ENCODE peak calls at places on chromosomes 1 and 21, in ten cellular contexts. One of them, this sample, is unnamed.

GRCh38 chr1:229643996-229644748 is 18.1 kb downstream of the URB2 start:
- DNase-seq in EH: peak
- DNase-seq in activated CD8-positive, alpha-beta T cell treated with anti-CD3 and anti-CD28 coated beads for 36 hours: no peak
- DNase-seq in activated gamma-delta T cell: no peak
- DNase-seq in AG10803: peak
- DNase-seq in NCI-H524 treated with DMSO at 0.1 percent for 48 hours: no peak
- DNase-seq in activated CD4-positive, alpha-beta T cell treated with anti-CD3 and anti-CD28 coated beads, Interleukin-2, amount 50 U/mL, for 1 hour: no peak
- DNase-seq in stimulated activated CD8-positive, alpha-beta memory T cell treated with anti-CD3 and anti-CD28 coated beads, Interleukin-7, amount 100 ng/mL, for 4 hours: no peak
- DNase-seq in progenitor cell of endocrine pancreas: no peak
- DNase-seq in H7: no peak
- DNase-seq in this sample: peak

GRCh38 chr1:182413486-182413885 is 13.0 kb upstream of the TEDDM1 start:
- DNase-seq in EH: no peak
- DNase-seq in activated CD8-positive, alpha-beta T cell treated with anti-CD3 and anti-CD28 coated beads for 36 hours: no peak
- DNase-seq in activated gamma-delta T cell: no peak
- DNase-seq in AG10803: no peak
- DNase-seq in NCI-H524 treated with DMSO at 0.1 percent for 48 hours: no peak
- DNase-seq in activated CD4-positive, alpha-beta T cell treated with anti-CD3 and anti-CD28 coated beads, Interleukin-2, amount 50 U/mL, for 1 hour: no peak
- DNase-seq in stimulated activated CD8-positive, alpha-beta memory T cell treated with anti-CD3 and anti-CD28 coated beads, Interleukin-7, amount 100 ng/mL, for 4 hours: no peak
- DNase-seq in progenitor cell of endocrine pancreas: no peak
- DNase-seq in H7: no peak
- DNase-seq in this sample: no peak

GRCh38 chr21:29904359-29905282 is 35.2 kb downstream of the GRIK1 start:
- DNase-seq in EH: no peak
- DNase-seq in activated CD8-positive, alpha-beta T cell treated with anti-CD3 and anti-CD28 coated beads for 36 hours: no peak
- DNase-seq in activated gamma-delta T cell: no peak
- DNase-seq in AG10803: peak
- DNase-seq in NCI-H524 treated with DMSO at 0.1 percent for 48 hours: no peak
- DNase-seq in activated CD4-positive, alpha-beta T cell treated with anti-CD3 and anti-CD28 coated beads, Interleukin-2, amount 50 U/mL, for 1 hour: no peak
- DNase-seq in stimulated activated CD8-positive, alpha-beta memory T cell treated with anti-CD3 and anti-CD28 coated beads, Interleukin-7, amount 100 ng/mL, for 4 hours: no peak
- DNase-seq in progenitor cell of endocrine pancreas: no peak
- DNase-seq in H7: peak
- DNase-seq in this sample: peak

GRCh38 chr1:12046749-12047119 is 16.4 kb upstream of the TNFRSF8 start:
- DNase-seq in EH: no peak
- DNase-seq in activated CD8-positive, alpha-beta T cell treated with anti-CD3 and anti-CD28 coated beads for 36 hours: no peak
- DNase-seq in activated gamma-delta T cell: no peak
- DNase-seq in AG10803: no peak
- DNase-seq in NCI-H524 treated with DMSO at 0.1 percent for 48 hours: no peak
- DNase-seq in activated CD4-positive, alpha-beta T cell treated with anti-CD3 and anti-CD28 coated beads, Interleukin-2, amount 50 U/mL, for 1 hour: no peak
- DNase-seq in stimulated activated CD8-positive, alpha-beta memory T cell treated with anti-CD3 and anti-CD28 coated beads, Interleukin-7, amount 100 ng/mL, for 4 hours: no peak
- DNase-seq in progenitor cell of endocrine pancreas: no peak
- DNase-seq in H7: no peak
- DNase-seq in this sample: no peak

GRCh38 chr1:35660581-35661473 is 19.5 kb upstream of the PSMB2 start:
- DNase-seq in EH: peak
- DNase-seq in activated CD8-positive, alpha-beta T cell treated with anti-CD3 and anti-CD28 coated beads for 36 hours: peak
- DNase-seq in activated gamma-delta T cell: no peak
- DNase-seq in AG10803: peak
- DNase-seq in NCI-H524 treated with DMSO at 0.1 percent for 48 hours: no peak
- DNase-seq in activated CD4-positive, alpha-beta T cell treated with anti-CD3 and anti-CD28 coated beads, Interleukin-2, amount 50 U/mL, for 1 hour: no peak
- DNase-seq in stimulated activated CD8-positive, alpha-beta memory T cell treated with anti-CD3 and anti-CD28 coated beads, Interleukin-7, amount 100 ng/mL, for 4 hours: no peak
- DNase-seq in progenitor cell of endocrine pancreas: peak
- DNase-seq in H7: peak
- DNase-seq in this sample: peak

GRCh38 chr1:221217029-221217428 is 337.8 kb downstream of the HLX start:
- DNase-seq in EH: peak
- DNase-seq in activated CD8-positive, alpha-beta T cell treated with anti-CD3 and anti-CD28 coated beads for 36 hours: no peak
- DNase-seq in activated gamma-delta T cell: no peak
- DNase-seq in AG10803: peak
- DNase-seq in NCI-H524 treated with DMSO at 0.1 percent for 48 hours: no peak
- DNase-seq in activated CD4-positive, alpha-beta T cell treated with anti-CD3 and anti-CD28 coated beads, Interleukin-2, amount 50 U/mL, for 1 hour: no peak
- DNase-seq in stimulated activated CD8-positive, alpha-beta memory T cell treated with anti-CD3 and anti-CD28 coated beads, Interleukin-7, amount 100 ng/mL, for 4 hours: no peak
- DNase-seq in progenitor cell of endocrine pancreas: no peak
- DNase-seq in H7: no peak
- DNase-seq in this sample: peak

GRCh38 chr1:202244841-202245261 is 51.3 kb downstream of the LGR6 start:
- DNase-seq in EH: no peak
- DNase-seq in activated CD8-positive, alpha-beta T cell treated with anti-CD3 and anti-CD28 coated beads for 36 hours: no peak
- DNase-seq in activated gamma-delta T cell: no peak
- DNase-seq in AG10803: no peak
- DNase-seq in NCI-H524 treated with DMSO at 0.1 percent for 48 hours: peak
- DNase-seq in activated CD4-positive, alpha-beta T cell treated with anti-CD3 and anti-CD28 coated beads, Interleukin-2, amount 50 U/mL, for 1 hour: no peak
- DNase-seq in stimulated activated CD8-positive, alpha-beta memory T cell treated with anti-CD3 and anti-CD28 coated beads, Interleukin-7, amount 100 ng/mL, for 4 hours: no peak
- DNase-seq in progenitor cell of endocrine pancreas: no peak
- DNase-seq in H7: no peak
- DNase-seq in this sample: no peak

GRCh38 chr1:41665962-41666917 is 181.8 kb upstream of the EDN2 start:
- DNase-seq in EH: no peak
- DNase-seq in activated CD8-positive, alpha-beta T cell treated with anti-CD3 and anti-CD28 coated beads for 36 hours: no peak
- DNase-seq in activated gamma-delta T cell: no peak
- DNase-seq in AG10803: no peak
- DNase-seq in NCI-H524 treated with DMSO at 0.1 percent for 48 hours: no peak
- DNase-seq in activated CD4-positive, alpha-beta T cell treated with anti-CD3 and anti-CD28 coated beads, Interleukin-2, amount 50 U/mL, for 1 hour: no peak
- DNase-seq in stimulated activated CD8-positive, alpha-beta memory T cell treated with anti-CD3 and anti-CD28 coated beads, Interleukin-7, amount 100 ng/mL, for 4 hours: no peak
- DNase-seq in progenitor cell of endocrine pancreas: no peak
- DNase-seq in H7: no peak
- DNase-seq in this sample: no peak

GRCh38 chr21:27555996-27556395 is 589.1 kb upstream of the ADAMTS5 start:
- DNase-seq in EH: peak
- DNase-seq in activated CD8-positive, alpha-beta T cell treated with anti-CD3 and anti-CD28 coated beads for 36 hours: no peak
- DNase-seq in activated gamma-delta T cell: no peak
- DNase-seq in AG10803: peak
- DNase-seq in NCI-H524 treated with DMSO at 0.1 percent for 48 hours: no peak
- DNase-seq in activated CD4-positive, alpha-beta T cell treated with anti-CD3 and anti-CD28 coated beads, Interleukin-2, amount 50 U/mL, for 1 hour: no peak
- DNase-seq in stimulated activated CD8-positive, alpha-beta memory T cell treated with anti-CD3 and anti-CD28 coated beads, Interleukin-7, amount 100 ng/mL, for 4 hours: no peak
- DNase-seq in progenitor cell of endocrine pancreas: no peak
- DNase-seq in H7: no peak
- DNase-seq in this sample: peak

GRCh38 chr1:16267690-16268180 is 30.8 kb upstream of the CPLANE2 start:
- DNase-seq in EH: peak
- DNase-seq in activated CD8-positive, alpha-beta T cell treated with anti-CD3 and anti-CD28 coated beads for 36 hours: no peak
- DNase-seq in activated gamma-delta T cell: no peak
- DNase-seq in AG10803: no peak
- DNase-seq in NCI-H524 treated with DMSO at 0.1 percent for 48 hours: no peak
- DNase-seq in activated CD4-positive, alpha-beta T cell treated with anti-CD3 and anti-CD28 coated beads, Interleukin-2, amount 50 U/mL, for 1 hour: no peak
- DNase-seq in stimulated activated CD8-positive, alpha-beta memory T cell treated with anti-CD3 and anti-CD28 coated beads, Interleukin-7, amount 100 ng/mL, for 4 hours: no peak
- DNase-seq in progenitor cell of endocrine pancreas: no peak
- DNase-seq in H7: no peak
- DNase-seq in this sample: no peak

GRCh38 chr21:17679002-17679600 is 66.4 kb upstream of the BTG3 start:
- DNase-seq in EH: peak
- DNase-seq in activated CD8-positive, alpha-beta T cell treated with anti-CD3 and anti-CD28 coated beads for 36 hours: peak
- DNase-seq in activated gamma-delta T cell: no peak
- DNase-seq in AG10803: peak
- DNase-seq in NCI-H524 treated with DMSO at 0.1 percent for 48 hours: peak
- DNase-seq in activated CD4-positive, alpha-beta T cell treated with anti-CD3 and anti-CD28 coated beads, Interleukin-2, amount 50 U/mL, for 1 hour: no peak
- DNase-seq in stimulated activated CD8-positive, alpha-beta memory T cell treated with anti-CD3 and anti-CD28 coated beads, Interleukin-7, amount 100 ng/mL, for 4 hours: no peak
- DNase-seq in progenitor cell of endocrine pancreas: no peak
- DNase-seq in H7: peak
- DNase-seq in this sample: peak

GRCh38 chr1:154276797-154277196 is 4.4 kb downstream of the HAX1 start:
- DNase-seq in EH: peak
- DNase-seq in activated CD8-positive, alpha-beta T cell treated with anti-CD3 and anti-CD28 coated beads for 36 hours: peak
- DNase-seq in activated gamma-delta T cell: no peak
- DNase-seq in AG10803: no peak
- DNase-seq in NCI-H524 treated with DMSO at 0.1 percent for 48 hours: no peak
- DNase-seq in activated CD4-positive, alpha-beta T cell treated with anti-CD3 and anti-CD28 coated beads, Interleukin-2, amount 50 U/mL, for 1 hour: peak
- DNase-seq in stimulated activated CD8-positive, alpha-beta memory T cell treated with anti-CD3 and anti-CD28 coated beads, Interleukin-7, amount 100 ng/mL, for 4 hours: no peak
- DNase-seq in progenitor cell of endocrine pancreas: no peak
- DNase-seq in H7: no peak
- DNase-seq in this sample: no peak

GRCh38 chr1:9643351-9644256 is 7.9 kb upstream of the PIK3CD start:
- DNase-seq in EH: no peak
- DNase-seq in activated CD8-positive, alpha-beta T cell treated with anti-CD3 and anti-CD28 coated beads for 36 hours: peak
- DNase-seq in activated gamma-delta T cell: no peak
- DNase-seq in AG10803: no peak
- DNase-seq in NCI-H524 treated with DMSO at 0.1 percent for 48 hours: no peak
- DNase-seq in activated CD4-positive, alpha-beta T cell treated with anti-CD3 and anti-CD28 coated beads, Interleukin-2, amount 50 U/mL, for 1 hour: no peak
- DNase-seq in stimulated activated CD8-positive, alpha-beta memory T cell treated with anti-CD3 and anti-CD28 coated beads, Interleukin-7, amount 100 ng/mL, for 4 hours: no peak
- DNase-seq in progenitor cell of endocrine pancreas: no peak
- DNase-seq in H7: no peak
- DNase-seq in this sample: no peak

GRCh38 chr1:230176871-230177411 is 109.9 kb downstream of the GALNT2 start:
- DNase-seq in EH: peak
- DNase-seq in activated CD8-positive, alpha-beta T cell treated with anti-CD3 and anti-CD28 coated beads for 36 hours: peak
- DNase-seq in activated gamma-delta T cell: no peak
- DNase-seq in AG10803: peak
- DNase-seq in NCI-H524 treated with DMSO at 0.1 percent for 48 hours: peak
- DNase-seq in activated CD4-positive, alpha-beta T cell treated with anti-CD3 and anti-CD28 coated beads, Interleukin-2, amount 50 U/mL, for 1 hour: no peak
- DNase-seq in stimulated activated CD8-positive, alpha-beta memory T cell treated with anti-CD3 and anti-CD28 coated beads, Interleukin-7, amount 100 ng/mL, for 4 hours: no peak
- DNase-seq in progenitor cell of endocrine pancreas: no peak
- DNase-seq in H7: no peak
- DNase-seq in this sample: no peak

GRCh38 chr1:160558679-160559078 is 20.6 kb downstream of the CD84 start:
- DNase-seq in EH: no peak
- DNase-seq in activated CD8-positive, alpha-beta T cell treated with anti-CD3 and anti-CD28 coated beads for 36 hours: no peak
- DNase-seq in activated gamma-delta T cell: no peak
- DNase-seq in AG10803: no peak
- DNase-seq in NCI-H524 treated with DMSO at 0.1 percent for 48 hours: no peak
- DNase-seq in activated CD4-positive, alpha-beta T cell treated with anti-CD3 and anti-CD28 coated beads, Interleukin-2, amount 50 U/mL, for 1 hour: no peak
- DNase-seq in stimulated activated CD8-positive, alpha-beta memory T cell treated with anti-CD3 and anti-CD28 coated beads, Interleukin-7, amount 100 ng/mL, for 4 hours: no peak
- DNase-seq in progenitor cell of endocrine pancreas: no peak
- DNase-seq in H7: no peak
- DNase-seq in this sample: no peak

GRCh38 chr1:78731674-78732073 is 82.0 kb downstream of the IFI44 start:
- DNase-seq in EH: no peak
- DNase-seq in activated CD8-positive, alpha-beta T cell treated with anti-CD3 and anti-CD28 coated beads for 36 hours: no peak
- DNase-seq in activated gamma-delta T cell: no peak
- DNase-seq in AG10803: no peak
- DNase-seq in NCI-H524 treated with DMSO at 0.1 percent for 48 hours: no peak
- DNase-seq in activated CD4-positive, alpha-beta T cell treated with anti-CD3 and anti-CD28 coated beads, Interleukin-2, amount 50 U/mL, for 1 hour: no peak
- DNase-seq in stimulated activated CD8-positive, alpha-beta memory T cell treated with anti-CD3 and anti-CD28 coated beads, Interleukin-7, amount 100 ng/mL, for 4 hours: no peak
- DNase-seq in progenitor cell of endocrine pancreas: no peak
- DNase-seq in H7: no peak
- DNase-seq in this sample: no peak

GRCh38 chr21:45468971-45469272 is 64.0 kb downstream of the COL18A1 start:
- DNase-seq in EH: no peak
- DNase-seq in activated CD8-positive, alpha-beta T cell treated with anti-CD3 and anti-CD28 coated beads for 36 hours: no peak
- DNase-seq in activated gamma-delta T cell: no peak
- DNase-seq in AG10803: no peak
- DNase-seq in NCI-H524 treated with DMSO at 0.1 percent for 48 hours: no peak
- DNase-seq in activated CD4-positive, alpha-beta T cell treated with anti-CD3 and anti-CD28 coated beads, Interleukin-2, amount 50 U/mL, for 1 hour: no peak
- DNase-seq in stimulated activated CD8-positive, alpha-beta memory T cell treated with anti-CD3 and anti-CD28 coated beads, Interleukin-7, amount 100 ng/mL, for 4 hours: no peak
- DNase-seq in progenitor cell of endocrine pancreas: no peak
- DNase-seq in H7: no peak
- DNase-seq in this sample: no peak

GRCh38 chr1:66747500-66747899 is 4.8 kb upstream of the DYNLT5 start:
- DNase-seq in EH: peak
- DNase-seq in activated CD8-positive, alpha-beta T cell treated with anti-CD3 and anti-CD28 coated beads for 36 hours: no peak
- DNase-seq in activated gamma-delta T cell: no peak
- DNase-seq in AG10803: peak
- DNase-seq in NCI-H524 treated with DMSO at 0.1 percent for 48 hours: no peak
- DNase-seq in activated CD4-positive, alpha-beta T cell treated with anti-CD3 and anti-CD28 coated beads, Interleukin-2, amount 50 U/mL, for 1 hour: no peak
- DNase-seq in stimulated activated CD8-positive, alpha-beta memory T cell treated with anti-CD3 and anti-CD28 coated beads, Interleukin-7, amount 100 ng/mL, for 4 hours: no peak
- DNase-seq in progenitor cell of endocrine pancreas: no peak
- DNase-seq in H7: no peak
- DNase-seq in this sample: no peak

GRCh38 chr21:45995686-45996179 is 14.2 kb downstream of the COL6A1 start:
- DNase-seq in EH: no peak
- DNase-seq in activated CD8-positive, alpha-beta T cell treated with anti-CD3 and anti-CD28 coated beads for 36 hours: peak
- DNase-seq in activated gamma-delta T cell: no peak
- DNase-seq in AG10803: no peak
- DNase-seq in NCI-H524 treated with DMSO at 0.1 percent for 48 hours: no peak
- DNase-seq in activated CD4-positive, alpha-beta T cell treated with anti-CD3 and anti-CD28 coated beads, Interleukin-2, amount 50 U/mL, for 1 hour: no peak
- DNase-seq in stimulated activated CD8-positive, alpha-beta memory T cell treated with anti-CD3 and anti-CD28 coated beads, Interleukin-7, amount 100 ng/mL, for 4 hours: no peak
- DNase-seq in progenitor cell of endocrine pancreas: no peak
- DNase-seq in H7: no peak
- DNase-seq in this sample: no peak

GRCh38 chr1:113072141-113072756 is 749 bp upstream of the LRIG2 start:
- DNase-seq in EH: no peak
- DNase-seq in activated CD8-positive, alpha-beta T cell treated with anti-CD3 and anti-CD28 coated beads for 36 hours: no peak
- DNase-seq in activated gamma-delta T cell: no peak
- DNase-seq in AG10803: no peak
- DNase-seq in NCI-H524 treated with DMSO at 0.1 percent for 48 hours: no peak
- DNase-seq in activated CD4-positive, alpha-beta T cell treated with anti-CD3 and anti-CD28 coated beads, Interleukin-2, amount 50 U/mL, for 1 hour: no peak
- DNase-seq in stimulated activated CD8-positive, alpha-beta memory T cell treated with anti-CD3 and anti-CD28 coated beads, Interleukin-7, amount 100 ng/mL, for 4 hours: no peak
- DNase-seq in progenitor cell of endocrine pancreas: no peak
- DNase-seq in H7: no peak
- DNase-seq in this sample: no peak

GRCh38 chr21:15000076-15000475 is 64.7 kb downstream of the NRIP1 start:
- DNase-seq in EH: peak
- DNase-seq in activated CD8-positive, alpha-beta T cell treated with anti-CD3 and anti-CD28 coated beads for 36 hours: no peak
- DNase-seq in activated gamma-delta T cell: no peak
- DNase-seq in AG10803: peak
- DNase-seq in NCI-H524 treated with DMSO at 0.1 percent for 48 hours: no peak
- DNase-seq in activated CD4-positive, alpha-beta T cell treated with anti-CD3 and anti-CD28 coated beads, Interleukin-2, amount 50 U/mL, for 1 hour: no peak
- DNase-seq in stimulated activated CD8-positive, alpha-beta memory T cell treated with anti-CD3 and anti-CD28 coated beads, Interleukin-7, amount 100 ng/mL, for 4 hours: no peak
- DNase-seq in progenitor cell of endocrine pancreas: no peak
- DNase-seq in H7: no peak
- DNase-seq in this sample: peak

GRCh38 chr1:221397606-221398005 is 344.3 kb downstream of the DUSP10 start:
- DNase-seq in EH: no peak
- DNase-seq in activated CD8-positive, alpha-beta T cell treated with anti-CD3 and anti-CD28 coated beads for 36 hours: peak
- DNase-seq in activated gamma-delta T cell: no peak
- DNase-seq in AG10803: no peak
- DNase-seq in NCI-H524 treated with DMSO at 0.1 percent for 48 hours: no peak
- DNase-seq in activated CD4-positive, alpha-beta T cell treated with anti-CD3 and anti-CD28 coated beads, Interleukin-2, amount 50 U/mL, for 1 hour: no peak
- DNase-seq in stimulated activated CD8-positive, alpha-beta memory T cell treated with anti-CD3 and anti-CD28 coated beads, Interleukin-7, amount 100 ng/mL, for 4 hours: no peak
- DNase-seq in progenitor cell of endocrine pancreas: no peak
- DNase-seq in H7: no peak
- DNase-seq in this sample: peak

This sample was measured in iris pigment epithelial cell.